ENCODE peak calls at places on chromosomes 13 and 19, in nine cellular contexts. C, Z, V, X, M, Y, O, Q and I are unnamed samples.
A peak's percentile ranks its signal among the peaks of the same experiment; 100 is the strongest.

GRCh38 chr19:15173746-15174404 is 26.9 kb downstream of the NOTCH3 start:
- DNase-seq in C (no peak), Z (no peak), V (no peak), X (no peak), M (no peak), Y (no peak), O (no peak), Q (no peak), I (no peak)

GRCh38 chr13:49386664-49387063 is 57.2 kb downstream of the CAB39L start:
- DNase-seq in C (no peak), Z (no peak), V (no peak), X (no peak), M (no peak), Y (no peak), O (no peak), Q (no peak), I (no peak)

GRCh38 chr13:40668335-40668734 is 1.9 kb upstream of the FOXO1 start:
- DNase-seq in C (peak; percentile 47), Z (peak; percentile 50), V (peak; percentile 20), X (peak; percentile 33), M (peak; percentile 12), Y (no peak), O (no peak), Q (no peak), I (no peak)

GRCh38 chr13:87671031-87671823 is at the start of gene SLITRK5:
- DNase-seq in C (peak; percentile 81), Z (peak; percentile 69), V (peak; percentile 71), X (peak; percentile 86), M (peak; percentile 69), Y (peak; percentile 94), O (no peak), Q (peak; percentile 16), I (peak; percentile 90)

GRCh38 chr13:77521194-77521593 is 14.3 kb upstream of the SCEL start:
- DNase-seq in C (peak; percentile 88), Z (no peak), V (no peak), X (no peak), M (no peak), Y (no peak), O (no peak), Q (no peak), I (no peak)

GRCh38 chr19:49064029-49064629 is 489 bp downstream of the NTF4 start:
- DNase-seq in C (no peak), Z (no peak), V (no peak), X (no peak), M (peak; percentile 79), Y (no peak), O (no peak), Q (no peak), I (no peak)

GRCh38 chr13:38419312-38419873 is 69.7 kb downstream of the UFM1 start:
- DNase-seq in C (no peak), Z (no peak), V (no peak), X (no peak), M (no peak), Y (no peak), O (no peak), Q (no peak), I (no peak)

GRCh38 chr19:21498651-21499050 is 6.8 kb upstream of the ZNF429 start:
- DNase-seq in C (no peak), Z (no peak), V (no peak), X (no peak), M (no peak), Y (no peak), O (no peak), Q (no peak), I (no peak)

GRCh38 chr19:50489461-50490011 is 12.9 kb upstream of the GARIN5A start:
- DNase-seq in C (no peak), Z (no peak), V (no peak), X (no peak), M (no peak), Y (peak; percentile 60), O (no peak), Q (no peak), I (no peak)

GRCh38 chr13:35349673-35350278 is 126.7 kb downstream of the MAB21L1 start:
- DNase-seq in C (peak; percentile 22), Z (no peak), V (no peak), X (no peak), M (no peak), Y (no peak), O (no peak), Q (no peak), I (no peak)

GRCh38 chr13:49926019-49926418 is 10.1 kb downstream of the SPRYD7 start:
- DNase-seq in C (no peak), Z (no peak), V (no peak), X (no peak), M (no peak), Y (no peak), O (no peak), Q (no peak), I (no peak)

GRCh38 chr13:47933688-47934011 is 67.4 kb downstream of the SUCLA2 start:
- DNase-seq in C (no peak), Z (no peak), V (no peak), X (no peak), M (no peak), Y (no peak), O (no peak), Q (peak; percentile 17), I (no peak)

GRCh38 chr19:3687774-3688706 is 12.2 kb downstream of the PIP5K1C start:
- DNase-seq in C (no peak), Z (peak; percentile 54), V (peak; percentile 49), X (no peak), M (peak; percentile 58), Y (no peak), O (no peak), Q (no peak), I (peak; percentile 32)

DNA sequence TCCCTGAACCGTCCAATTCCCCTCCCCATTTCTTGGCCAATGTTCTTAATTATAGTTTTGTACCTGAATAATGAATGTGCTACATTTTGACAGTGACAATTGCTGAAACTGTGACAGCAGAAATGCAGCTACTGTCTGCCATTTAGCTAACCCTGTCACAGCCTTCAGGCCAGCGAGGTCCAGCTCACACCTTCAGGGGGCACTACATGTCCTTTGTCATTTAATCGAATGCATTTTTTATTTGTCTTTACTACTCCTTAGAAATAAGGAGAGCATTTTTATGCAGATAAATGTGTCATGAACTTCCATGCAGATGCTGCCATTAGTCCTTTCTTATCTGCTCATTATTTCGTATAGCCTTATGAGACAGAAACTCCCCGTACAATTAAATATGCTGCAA is 159.9 kb downstream of the MZT1 start:
- DNase-seq in C (no peak), Z (no peak), V (no peak), X (no peak), M (no peak), Y (no peak), O (no peak), Q (no peak), I (no peak)
- TF ChIP-seq POLR2A in C (no peak), Z (no peak), V (no peak), X (no peak), M (no peak), Y (no peak), O (no peak), Q (no peak), I (no peak)

DNA sequence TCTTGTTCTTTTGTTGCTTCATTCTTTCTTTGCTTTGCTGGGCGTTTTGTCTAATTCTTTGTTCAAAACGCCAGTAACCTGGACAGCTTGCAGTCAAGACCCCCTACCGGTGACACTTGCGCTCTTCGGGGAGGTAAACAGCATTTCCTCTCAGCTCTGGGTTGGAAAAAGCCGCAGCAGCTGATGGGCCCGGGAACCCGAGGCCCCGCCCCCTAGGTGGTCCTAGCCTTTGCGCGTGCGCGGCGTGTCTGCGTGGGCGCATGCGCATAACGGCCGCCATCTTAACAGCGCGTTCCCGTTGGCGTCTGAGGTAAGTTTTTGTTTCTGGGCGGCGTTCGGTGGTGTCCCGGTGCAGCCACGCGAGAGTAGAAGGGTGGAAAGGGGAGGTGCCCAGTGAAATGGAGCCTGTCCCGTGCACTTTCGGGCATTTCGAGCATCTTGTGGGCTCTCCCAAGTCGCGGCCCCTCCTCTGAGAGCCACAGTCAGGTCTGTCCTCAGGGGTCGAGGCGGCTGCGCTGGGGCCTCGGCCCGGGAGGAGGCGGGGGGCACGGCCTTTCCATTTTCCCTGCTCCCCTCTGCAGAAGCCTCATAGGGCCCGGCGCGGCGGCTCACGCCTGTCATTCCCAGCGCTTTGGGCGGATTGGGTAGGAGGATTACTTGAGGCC is at the start of gene ZNF559:
- DNase-seq in C (peak; percentile 94), Z (peak; percentile 94), V (peak; percentile 93), X (peak; percentile 95), M (peak; percentile 89), Y (peak; percentile 98), O (peak; percentile 68), Q (peak; percentile 92), I (peak; percentile 94)
- TF ChIP-seq POLR2A in C (peak; percentile 31), Z (peak; percentile 26), V (no peak), X (no peak), M (peak; percentile 43), Y (no peak), O (no peak), Q (peak; percentile 26), I (peak; percentile 54)

GRCh38 chr19:9673912-9674668 is 810 bp downstream of the ZNF562 start:
- DNase-seq in C (peak; percentile 27), Z (no peak), V (no peak), X (no peak), M (no peak), Y (no peak), O (no peak), Q (peak; percentile 5), I (no peak)

GRCh38 chr19:9671654-9672053 is 3.2 kb downstream of the ZNF562 start:
- DNase-seq in C (no peak), Z (no peak), V (no peak), X (no peak), M (no peak), Y (no peak), O (no peak), Q (no peak), I (no peak)

GRCh38 chr19:9672893-9673292 is 2.0 kb downstream of the ZNF562 start:
- DNase-seq in C (no peak), Z (no peak), V (no peak), X (no peak), M (no peak), Y (no peak), O (no peak), Q (no peak), I (no peak)

DNA sequence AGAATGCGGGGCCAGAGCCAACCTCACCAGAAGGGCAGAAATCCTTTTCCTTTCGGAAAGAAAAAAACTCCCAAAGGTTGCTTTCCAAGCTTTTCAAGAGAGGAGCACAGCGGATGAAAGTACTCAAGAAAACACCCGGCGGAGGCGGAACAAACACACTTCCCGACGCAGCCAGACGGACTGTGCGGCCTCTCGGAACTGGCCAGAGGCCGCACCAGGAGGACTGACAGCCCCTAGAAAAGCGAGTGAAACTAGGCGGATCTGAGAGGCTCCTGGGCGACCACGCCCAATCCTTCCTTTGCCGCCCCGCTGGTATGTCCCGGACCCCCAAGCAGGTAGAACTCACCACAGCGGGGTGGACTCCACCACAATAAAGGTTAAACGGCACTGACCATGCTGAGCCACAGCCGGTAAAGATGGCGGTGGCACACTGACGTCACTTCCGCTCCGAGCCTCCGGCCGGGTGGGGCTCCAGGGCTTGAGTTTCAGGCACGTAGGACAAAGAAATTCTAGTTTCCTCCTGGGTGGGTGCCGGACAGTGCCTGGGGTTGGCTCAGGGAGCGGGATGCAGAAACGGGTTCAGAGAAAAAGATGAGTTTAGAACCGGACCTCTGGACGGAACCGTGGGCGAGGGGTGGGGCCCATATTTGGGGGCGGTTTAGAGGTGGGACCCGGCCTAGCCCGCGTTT is at the start of gene ZNF562:
- DNase-seq in C (peak; percentile 92), Z (peak; percentile 92), V (peak; percentile 88), X (peak; percentile 88), M (peak; percentile 82), Y (no peak), O (peak; percentile 24), Q (peak; percentile 86), I (peak; percentile 84)
- TF ChIP-seq POLR2A in C (peak; percentile 56), Z (peak; percentile 74), V (no peak), X (no peak), M (peak; percentile 33), Y (no peak), O (no peak), Q (peak; percentile 84), I (no peak)

GRCh38 chr19:11375143-11375948 is 880 bp downstream of the SWSAP1 start:
- DNase-seq in C (no peak), Z (peak; percentile 74), V (peak; percentile 65), X (peak; percentile 61), M (peak; percentile 41), Y (peak; percentile 68), O (no peak), Q (no peak), I (peak; percentile 66)
- TF ChIP-seq POLR2A in C (no peak), Z (peak; percentile 74), V (no peak), X (peak; percentile 82), M (peak; percentile 82), Y (no peak), O (no peak), Q (no peak), I (no peak)